ENCODE peak calls at places on chromosomes 13 and 19, in four cellular contexts. P is thyroid gland, T is H54, I is tibial nerve. Q is an unnamed sample.

GRCh38 chr19:4016903-4017638 is 9.5 kb downstream of the PIAS4 start:
- DNase-seq in P (no peak), I (no peak), T (no peak), Q (no peak)

GRCh38 chr19:34411216-34411615 is 7.0 kb downstream of the PDCD2L start:
- DNase-seq in T (no peak), P (no peak), I (no peak), Q (no peak)

GRCh38 chr19:49173198-49173597 is 15.6 kb downstream of the TRPM4 start:
- DNase-seq in P (no peak), T (no peak), I (no peak), Q (no peak)

GRCh38 chr13:30063892-30064291 is 213.5 kb upstream of the UBL3 start:
- DNase-seq in I (no peak), P (no peak), T (no peak), Q (no peak)

GRCh38 chr19:33465371-33465770 is 56.2 kb downstream of the PEPD start:
- DNase-seq in P (no peak), T (no peak), I (no peak), Q (no peak)

GRCh38 chr19:2446390-2446789 is 10.4 kb downstream of the LMNB2 start:
- DNase-seq in T (no peak), P (no peak), I (no peak), Q (no peak)

GRCh38 chr13:28532226-28533048 is 37.5 kb upstream of the FLT1 start:
- DNase-seq in I (no peak), P (peak), T (no peak), Q (no peak)

GRCh38 chr19:30783936-30784335 is 411.8 kb downstream of the ZNF536 start:
- DNase-seq in I (no peak), P (no peak), T (no peak), Q (no peak)

GRCh38 chr19:17718988-17719711 is at the start of gene MAP1S:
- DNase-seq in T (peak), I (no peak), P (peak), Q (peak)

GRCh38 chr13:33927315-33927714 is 109.4 kb downstream of the RFC3 start:
- DNase-seq in P (peak), I (no peak), T (peak), Q (no peak)

GRCh38 chr19:55083004-55083850 is 7.6 kb downstream of the EPS8L1 start:
- DNase-seq in I (no peak), T (no peak), P (no peak), Q (no peak)

GRCh38 chr13:31880849-31881494 is 141.6 kb downstream of the RXFP2 start:
- DNase-seq in I (no peak), P (no peak), T (no peak), Q (no peak)

GRCh38 chr13:51432576-51432975 is 20.3 kb downstream of the INTS6 start:
- DNase-seq in I (no peak), P (no peak), T (no peak), Q (no peak)

GRCh38 chr13:75372517-75372916 is 109.5 kb downstream of the TBC1D4 start:
- DNase-seq in T (no peak), P (no peak), I (no peak), Q (no peak)

GRCh38 chr19:13834308-13834790 is 39.1 kb downstream of the ZSWIM4 start:
- DNase-seq in I (no peak), T (no peak), P (no peak), Q (no peak)

GRCh38 chr19:39676004-39676403 is 20.3 kb downstream of the LGALS16 start:
- DNase-seq in I (no peak), T (no peak), P (no peak), Q (no peak)

GRCh38 chr19:47598407-47599349 is 10.3 kb upstream of the BICRA start:
- DNase-seq in T (peak), P (peak), I (no peak), Q (no peak)

GRCh38 chr13:26719356-26719945 is 41.1 kb downstream of the GPR12 start:
- DNase-seq in I (no peak), P (no peak), T (no peak), Q (no peak)

GRCh38 chr13:47110833-47111240 is 214.0 kb upstream of the HTR2A start:
- DNase-seq in T (no peak), I (no peak), P (no peak), Q (no peak)

GRCh38 chr13:98327326-98328314 is 150.6 kb upstream of the RNF113B start:
- DNase-seq in I (no peak), T (no peak), P (peak), Q (no peak)

GRCh38 chr13:72651196-72651595 is 76.2 kb downstream of the MZT1 start:
- DNase-seq in P (no peak), I (no peak), T (no peak), Q (no peak)

GRCh38 chr19:56141416-56141992 is 417 bp downstream of the ZNF444 start:
- DNase-seq in P (peak), I (no peak), T (no peak), Q (peak)

GRCh38 chr13:76331948-76332712 is 554.1 kb downstream of the KCTD12 start:
- DNase-seq in P (no peak), I (no peak), T (no peak), Q (no peak)

GRCh38 chr13:66895780-66896179 is 334.4 kb downstream of the PCDH9 start:
- DNase-seq in I (no peak), P (no peak), T (no peak), Q (no peak)

GRCh38 chr13:55432814-55433213 is 1707.9 kb upstream of the PRR20A start:
- DNase-seq in T (no peak), P (no peak), I (no peak), Q (no peak)

GRCh38 chr13:44620057-44620456 is 43.9 kb upstream of the TSC22D1 start:
- DNase-seq in T (no peak), I (no peak), P (no peak), Q (no peak)

GRCh38 chr13:102872131-102872530 is 26.3 kb downstream of the ERCC5 start:
- DNase-seq in P (no peak), T (no peak), I (no peak), Q (no peak)

GRCh38 chr13:104625196-104625595 is 1559.0 kb upstream of the SLC10A2 start:
- DNase-seq in I (no peak), P (no peak), T (no peak), Q (no peak)

GRCh38 chr13:110492299-110493160 is 69.0 kb downstream of the RAB20 start:
- DNase-seq in I (no peak), T (no peak), P (no peak), Q (no peak)

GRCh38 chr13:98997738-98998641 is 20.1 kb upstream of the DOCK9 start:
- DNase-seq in P (no peak), I (no peak), T (peak), Q (no peak)

GRCh38 chr19:32448026-32448425 is 42.5 kb downstream of the DPY19L3 start:
- DNase-seq in P (no peak), T (no peak), I (no peak), Q (no peak)

GRCh38 chr19:7916137-7916907 is 1.7 kb downstream of the TGFBR3L start:
- DNase-seq in P (no peak), I (no peak), T (no peak), Q (no peak)

GRCh38 chr13:46354143-46355087 is 32.6 kb downstream of the RUBCNL start:
- DNase-seq in P (no peak), T (peak), I (no peak), Q (no peak)

GRCh38 chr19:52923782-52924593 is 760 bp upstream of the ZNF888 start:
- DNase-seq in T (peak), I (no peak), P (no peak), Q (no peak)

GRCh38 chr13:69458013-69458412 is 649.6 kb upstream of the ATXN8OS start:
- DNase-seq in P (no peak), I (no peak), T (no peak), Q (no peak)

GRCh38 chr19:48308695-48309586 is 16.4 kb upstream of the EMP3 start:
- DNase-seq in T (no peak), P (peak), I (no peak), Q (no peak)

GRCh38 chr13:44132710-44133109 is 240.9 kb upstream of the SERP2 start:
- DNase-seq in P (no peak), I (peak), T (peak), Q (no peak)

GRCh38 chr19:2333807-2334211 is 5.3 kb downstream of the SPPL2B start:
- DNase-seq in T (no peak), I (no peak), P (no peak), Q (no peak)

GRCh38 chr13:27170521-27171243 is 929 bp downstream of the USP12 start:
- DNase-seq in I (no peak), T (no peak), P (peak), Q (no peak)

GRCh38 chr13:95368998-95369397 is 67.7 kb upstream of the ABCC4 start:
- DNase-seq in P (no peak), T (no peak), I (no peak), Q (no peak)

DNA sequence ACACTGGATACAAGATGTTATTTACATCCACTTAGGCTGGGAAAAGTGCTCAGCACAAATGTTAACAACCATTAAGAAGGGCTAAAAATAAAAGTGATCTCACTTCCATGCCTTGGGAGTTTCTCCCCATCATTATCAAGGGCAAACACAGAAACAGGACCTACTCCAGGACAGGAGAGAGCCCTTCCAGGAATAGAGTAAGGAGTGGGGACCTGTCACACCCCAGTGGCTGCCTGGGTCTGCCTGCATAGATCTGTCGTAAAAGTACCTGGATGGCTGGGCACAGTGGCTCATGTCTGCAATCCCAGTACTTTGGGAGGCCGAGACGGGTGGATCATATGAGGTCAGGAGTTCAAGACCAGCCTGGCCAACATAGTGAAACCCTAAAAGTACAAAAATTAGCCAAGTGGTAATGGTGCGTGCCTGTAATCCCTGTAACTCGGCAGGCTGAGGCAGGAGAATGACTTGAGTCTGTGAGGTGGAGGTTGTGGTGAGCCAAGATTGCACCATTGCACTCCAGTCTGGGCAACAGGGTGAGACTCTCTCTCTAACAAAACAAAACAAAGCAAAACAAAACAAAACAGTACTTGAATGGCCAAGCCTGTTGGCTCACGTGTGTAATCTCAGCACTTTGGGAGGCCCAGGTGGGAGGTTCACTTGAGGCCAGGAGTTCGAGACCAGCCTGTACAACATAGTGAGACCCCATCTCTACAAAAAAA is 5.6 kb downstream of the ATP8A2 start:
- DNase-seq in I (no peak), T (no peak), P (no peak), Q (no peak)
- TF ChIP-seq POLR2A in I (no peak), T (no peak), P (no peak), Q (no peak)

DNA sequence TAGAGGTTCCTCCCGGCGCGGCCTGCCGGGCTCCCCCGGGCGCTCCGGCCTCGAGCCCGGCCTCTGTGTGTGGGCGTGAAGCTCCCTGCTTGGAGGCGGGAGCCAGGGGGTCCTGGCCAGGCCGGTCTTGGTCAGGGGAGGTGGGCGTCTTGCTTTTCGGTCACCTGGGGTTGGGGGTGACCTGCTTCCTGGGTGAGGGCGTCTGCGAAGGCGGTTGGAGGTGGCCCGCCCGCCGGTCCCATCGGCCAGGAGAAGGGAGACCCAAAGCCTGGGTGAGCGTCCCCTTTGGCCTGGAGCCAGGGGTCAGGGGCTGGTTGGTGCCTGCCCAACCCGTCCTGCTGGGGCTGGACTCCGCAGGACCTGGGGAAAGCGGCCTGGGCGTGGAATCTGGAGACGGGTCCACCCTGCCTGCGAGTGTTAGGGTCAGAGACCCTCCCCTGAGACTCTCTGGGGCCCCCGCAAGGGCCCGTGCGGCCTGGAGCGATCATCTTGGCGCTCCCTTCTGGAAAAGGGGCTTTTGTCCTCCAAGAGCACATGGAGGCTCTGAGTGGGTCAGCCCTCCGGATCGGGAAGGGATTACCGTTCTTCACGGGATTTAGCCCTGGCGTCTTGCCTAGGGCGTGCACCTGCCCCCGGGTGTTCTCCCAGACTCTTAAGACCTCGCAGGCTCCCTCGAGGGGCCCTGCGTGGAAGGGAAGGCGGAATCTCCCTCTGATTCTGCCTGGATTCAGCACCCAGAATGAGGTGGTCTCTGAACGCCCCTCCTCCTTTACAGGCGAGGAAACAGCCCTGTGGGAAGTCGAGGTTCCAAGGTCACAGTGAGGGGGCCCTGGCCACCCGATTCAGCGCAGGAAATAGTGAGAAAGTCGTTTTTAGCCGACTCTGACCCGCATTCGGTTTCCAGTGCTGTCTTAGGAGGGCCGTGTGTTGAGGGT is 762 bp downstream of the BSG start:
- DNase-seq in P (peak), I (no peak), T (no peak), Q (no peak)
- TF ChIP-seq POLR2A in P (no peak), I (no peak), T (no peak), Q (no peak)

DNA sequence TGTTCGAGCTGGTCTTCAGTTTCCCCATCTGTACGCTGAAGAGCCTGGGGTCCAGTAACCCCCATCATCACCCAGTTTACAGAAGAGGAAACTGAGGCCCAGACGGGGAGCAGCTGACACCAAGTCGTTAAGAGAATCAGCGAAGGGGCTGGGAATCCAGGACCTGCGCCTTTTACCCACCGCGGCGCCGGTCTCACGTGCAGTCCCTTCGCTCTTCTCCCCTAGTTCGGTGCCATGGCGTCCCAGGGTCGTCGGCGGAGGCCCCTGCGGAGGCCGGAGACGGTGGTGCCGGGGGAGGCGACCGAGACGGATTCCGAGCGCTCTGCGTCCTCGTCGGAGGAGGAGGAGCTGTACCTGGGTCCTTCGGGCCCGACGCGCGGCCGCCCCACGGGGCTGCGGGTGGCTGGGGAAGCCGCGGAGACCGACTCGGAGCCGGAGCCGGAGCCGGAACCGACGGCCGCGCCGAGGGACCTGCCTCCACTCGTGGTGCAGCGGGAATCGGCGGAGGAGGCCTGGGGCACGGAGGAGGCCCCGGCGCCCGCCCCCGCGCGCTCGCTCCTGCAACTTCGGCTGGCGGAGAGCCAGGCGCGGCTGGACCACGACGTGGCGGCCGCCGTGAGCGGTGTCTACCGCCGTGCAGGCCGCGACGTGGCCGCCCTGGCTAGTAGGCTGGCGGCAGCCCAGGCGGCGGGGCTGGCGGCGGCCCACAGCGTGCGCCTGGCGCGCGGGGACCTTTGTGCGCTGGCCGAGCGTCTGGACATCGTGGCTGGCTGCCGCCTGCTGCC is 671 bp downstream of the BLOC1S3 start:
- DNase-seq in P (peak), I (no peak), T (no peak), Q (no peak)
- TF ChIP-seq POLR2A in P (no peak), I (no peak), T (no peak), Q (no peak)

GRCh38 chr19:51595190-51595589 is 24.1 kb downstream of the ZNF175 start:
- DNase-seq in T (no peak), I (no peak), P (no peak), Q (no peak)

GRCh38 chr19:51595776-51596175 is 24.7 kb downstream of the ZNF175 start:
- DNase-seq in T (no peak), P (no peak), I (no peak), Q (no peak)

GRCh38 chr19:51593138-51593890 is 22.2 kb downstream of the ZNF175 start:
- DNase-seq in P (no peak), T (no peak), I (no peak), Q (no peak)

GRCh38 chr19:51594774-51595109 is 23.7 kb downstream of the ZNF175 start:
- DNase-seq in I (no peak), T (no peak), P (no peak), Q (no peak)

GRCh38 chr19:51593969-51594773 is 23.1 kb downstream of the ZNF175 start:
- DNase-seq in T (peak), I (peak), P (peak), Q (peak)
- TF ChIP-seq POLR2A in T (peak), I (no peak), P (peak), Q (peak)

DNA sequence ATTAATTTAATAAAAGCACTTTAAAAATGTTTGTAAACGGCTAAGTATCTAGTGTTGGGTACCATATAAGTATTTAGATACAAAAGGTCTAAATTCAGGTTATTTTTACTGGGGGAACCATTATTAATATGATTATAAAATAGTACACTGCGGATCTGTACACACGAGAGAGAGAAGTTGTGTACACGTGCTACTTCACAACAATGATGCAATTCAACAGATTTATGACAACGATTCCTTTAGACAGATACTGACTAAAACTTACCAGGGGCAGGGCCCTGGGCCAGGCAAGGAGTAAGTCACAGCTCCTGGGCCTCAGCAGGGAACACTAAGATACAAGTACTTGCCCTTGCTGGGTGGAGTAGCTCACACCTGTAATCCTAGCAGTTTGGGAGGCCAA is 29.1 kb upstream of the TPTE2 start:
- DNase-seq in I (no peak), T (no peak), P (no peak), Q (no peak)
- TF ChIP-seq POLR2A in I (no peak), T (no peak), P (no peak), Q (no peak)

GRCh38 chr19:16087940-16088339 is 11.6 kb downstream of the TPM4 start:
- DNase-seq in I (no peak), P (no peak), T (no peak), Q (no peak)
- TF ChIP-seq POLR2A in I (peak), P (no peak), T (no peak), Q (peak)

GRCh38 chr19:42075364-42075615 is 676 bp upstream of the ZNF574 start:
- DNase-seq in I (no peak), P (no peak), T (no peak), Q (no peak)
- TF ChIP-seq POLR2A in I (no peak), P (no peak), T (no peak), Q (peak)

DNA sequence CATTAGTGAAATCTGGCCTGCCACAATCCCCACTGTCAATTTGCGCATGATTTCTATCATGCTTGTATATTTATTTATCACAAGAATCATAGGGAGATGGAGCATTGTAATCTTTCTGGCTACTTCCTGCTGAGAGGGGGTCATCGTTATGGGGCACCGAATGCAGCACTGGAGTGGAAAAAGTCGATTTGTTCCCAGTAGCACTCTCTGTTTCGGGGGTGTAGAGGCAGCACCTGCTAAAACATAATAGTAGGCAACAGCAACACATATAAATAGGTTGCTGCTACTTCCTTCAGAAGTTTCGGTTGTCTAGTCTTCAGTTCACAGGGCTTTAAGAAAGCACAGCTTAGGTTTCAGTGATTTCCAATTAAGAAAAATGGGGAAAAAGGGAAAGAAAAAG is 23.4 kb upstream of the CEACAM21 start:
- DNase-seq in P (no peak), I (no peak), T (no peak), Q (no peak)
- TF ChIP-seq POLR2A in P (no peak), I (no peak), T (no peak), Q (peak)

GRCh38 chr19:18777156-18777724 is 13.9 kb downstream of the COMP start:
- DNase-seq in P (no peak), T (no peak), I (no peak), Q (no peak)
- TF ChIP-seq POLR2A in P (no peak), T (no peak), I (no peak), Q (no peak)

Q was measured in GM12892.